ENCODE peak calls at places on chromosomes 16 and 17, in eight cellular contexts. S is lung; Z is stomach; Y is CD8-positive, alpha-beta T cell; L is PC-3; H is fibroblast of lung; F is right cardiac atrium; M is Panc1. W is an unnamed sample.

GRCh38 chr16:85640254-85640558 is 27.1 kb downstream of the GSE1 start:
- DNase-seq in S (no peak), Z (no peak), Y (no peak), L (no peak), H (no peak), F (no peak), M (no peak), W (no peak)

GRCh38 chr17:30345089-30345433 is 11.2 kb upstream of the TMIGD1 start:
- DNase-seq in S (no peak), Z (no peak), Y (no peak), L (no peak), H (no peak), F (no peak), M (no peak), W (no peak)

GRCh38 chr16:29857133-29857760 is 5.8 kb downstream of the CDIPT start:
- DNase-seq in S (no peak), Z (no peak), Y (no peak), L (no peak), H (peak; percentile 73), F (no peak), M (no peak), W (no peak)

GRCh38 chr17:55778389-55779118 is 27.7 kb downstream of the PCTP start:
- DNase-seq in S (no peak), Z (no peak), Y (no peak), L (no peak), H (no peak), F (no peak), M (no peak), W (no peak)

GRCh38 chr16:8679156-8679555 is 4.7 kb downstream of the ABAT start:
- DNase-seq in S (no peak), Z (no peak), Y (no peak), L (peak; percentile 41), H (no peak), F (no peak), M (no peak), W (no peak)

GRCh38 chr17:31313982-31314787 is at the start of gene EVI2B:
- DNase-seq in S (no peak), Z (no peak), Y (no peak), L (peak; percentile 82), H (peak; percentile 46), F (no peak), M (no peak), W (no peak)

GRCh38 chr17:17468217-17469010 is 8.4 kb upstream of the MED9 start:
- DNase-seq in S (no peak), Z (no peak), Y (no peak), L (no peak), H (no peak), F (no peak), M (no peak), W (no peak)

GRCh38 chr16:30183961-30184429 is 593 bp downstream of the CORO1A start:
- DNase-seq in S (peak; percentile 57), Z (peak; percentile 53), Y (peak; percentile 59), L (no peak), H (no peak), F (peak; percentile 64), M (no peak), W (no peak)

GRCh38 chr17:77674358-77674757 is 284.1 kb upstream of the TNRC6C start:
- DNase-seq in S (no peak), Z (no peak), Y (no peak), L (no peak), H (no peak), F (no peak), M (no peak), W (no peak)

GRCh38 chr16:80176114-80176513 is 364.7 kb upstream of the DYNLRB2 start:
- DNase-seq in S (no peak), Z (no peak), Y (no peak), L (no peak), H (no peak), F (no peak), M (no peak), W (no peak)

GRCh38 chr17:45841883-45842525 is 2.7 kb upstream of the SPPL2C start:
- DNase-seq in S (no peak), Z (no peak), Y (no peak), L (peak; percentile 39), H (peak; percentile 11), F (no peak), M (no peak), W (no peak)

GRCh38 chr17:17122781-17123483 is 80.7 kb downstream of the MPRIP start:
- DNase-seq in S (no peak), Z (no peak), Y (no peak), L (no peak), H (no peak), F (no peak), M (no peak), W (no peak)

GRCh38 chr17:27446569-27447301 is 9.5 kb upstream of the KSR1 start:
- DNase-seq in S (no peak), Z (no peak), Y (no peak), L (peak; percentile 84), H (peak; percentile 98), F (no peak), M (no peak), W (peak; percentile 98)

GRCh38 chr17:39687546-39688474 is at the start of gene PGAP3:
- DNase-seq in S (peak; percentile 85), Z (peak; percentile 89), Y (peak; percentile 54), L (peak; percentile 85), H (peak; percentile 89), F (peak; percentile 94), M (peak; percentile 50), W (peak; percentile 89)

GRCh38 chr16:84087461-84088151 is 29.1 kb downstream of the MBTPS1 start:
- DNase-seq in S (no peak), Z (no peak), Y (no peak), L (no peak), H (peak; percentile 17), F (no peak), M (no peak), W (no peak)

GRCh38 chr16:48500981-48501380 is 109.0 kb downstream of the N4BP1 start:
- DNase-seq in S (no peak), Z (no peak), Y (no peak), L (no peak), H (no peak), F (no peak), M (no peak), W (no peak)

DNA sequence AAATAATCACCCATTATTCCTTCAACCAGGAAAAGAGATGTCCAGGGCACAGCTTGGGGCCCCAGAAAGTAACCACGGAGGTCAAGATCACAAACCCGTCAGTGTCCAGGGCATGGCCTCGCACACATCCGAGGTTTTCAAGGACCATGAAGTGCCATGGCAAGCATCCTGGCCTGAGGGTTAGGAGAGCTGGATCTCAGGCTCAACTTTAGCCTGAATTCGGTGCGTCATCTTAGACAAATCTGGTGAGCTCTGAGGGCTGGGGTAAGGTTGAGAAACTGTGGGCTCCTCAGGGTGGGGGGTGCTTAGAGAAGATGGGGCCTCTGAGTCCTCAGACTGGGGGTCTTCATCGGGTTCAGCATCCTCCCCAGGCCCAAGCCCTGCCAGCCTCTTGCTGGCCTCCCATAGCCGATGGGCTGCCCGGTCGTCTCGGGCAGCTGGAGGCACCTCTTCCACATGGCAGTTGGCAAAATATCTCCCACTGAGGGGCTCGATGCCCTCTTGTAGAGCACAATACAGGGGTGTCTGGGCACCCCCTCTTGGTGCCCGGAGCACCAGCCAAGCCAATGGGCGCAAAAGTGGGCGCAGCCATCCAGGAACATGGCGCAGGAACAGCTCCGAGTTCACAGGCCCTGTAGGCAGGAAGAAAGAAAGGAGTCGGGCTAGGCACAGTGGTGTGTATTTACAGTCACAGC is 875 bp upstream of the FLOT2 start:
- DNase-seq in S (no peak), Z (no peak), Y (no peak), L (no peak), H (no peak), F (no peak), M (no peak), W (no peak)
- H3K4me3 ChIP-seq in S (no peak overlapping the region), Z (peak overlapping the region; percentile 90), Y (peak overlapping the region; percentile 81), L (peak overlapping the region; percentile 83), H (peak overlapping the region; percentile 97), F (no peak overlapping the region), M (peak overlapping the region; percentile 89), W (no peak overlapping the region)

DNA sequence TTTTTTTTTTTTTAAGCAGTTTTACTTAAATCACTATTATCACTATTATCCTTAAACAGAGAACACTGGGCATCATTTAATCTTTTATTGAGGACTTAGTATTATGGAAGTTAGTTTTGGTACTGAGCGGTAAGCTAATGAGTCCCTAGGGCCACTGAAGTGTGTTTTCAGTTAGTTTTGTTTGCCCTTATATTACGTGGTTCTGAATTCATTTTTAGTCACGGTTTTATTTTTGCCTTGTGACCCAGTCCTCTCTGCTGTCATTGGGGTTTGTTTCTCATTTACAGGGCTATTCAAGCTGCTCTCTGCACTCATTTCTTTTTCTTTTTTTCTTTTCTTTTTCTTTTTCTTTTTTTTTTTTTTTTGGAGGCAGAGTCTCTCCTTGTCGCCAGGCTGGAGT is 17.3 kb downstream of the RABEP1 start:
- DNase-seq in S (no peak), Z (no peak), Y (no peak), L (no peak), H (no peak), F (no peak), M (no peak), W (no peak)
- H3K27ac ChIP-seq in S (no peak overlapping the region), Z (no peak overlapping the region), Y (no peak overlapping the region), L (no peak overlapping the region), H (no peak overlapping the region), F (no peak overlapping the region), M (no peak overlapping the region), W (no peak overlapping the region)

GRCh38 chr17:50953831-50954601 is 87.9 kb upstream of the TOB1 start:
- DNase-seq in S (no peak), Z (no peak), Y (no peak), L (no peak), H (peak; percentile 83), F (peak; percentile 79), M (no peak), W (no peak)

GRCh38 chr17:50955667-50956120 is 89.5 kb upstream of the TOB1 start:
- DNase-seq in S (peak; percentile 16), Z (no peak), Y (no peak), L (no peak), H (no peak), F (peak; percentile 44), M (no peak), W (no peak)

GRCh38 chr17:50953518-50953830 is 87.3 kb upstream of the TOB1 start:
- DNase-seq in S (no peak), Z (no peak), Y (no peak), L (no peak), H (no peak), F (no peak), M (no peak), W (no peak)

GRCh38 chr17:50955160-50955559 is 89.0 kb upstream of the TOB1 start:
- DNase-seq in S (peak; percentile 27), Z (no peak), Y (no peak), L (no peak), H (no peak), F (peak; percentile 52), M (no peak), W (no peak)

GRCh38 chr17:50954641-50955121 is 88.5 kb upstream of the TOB1 start:
- DNase-seq in S (no peak), Z (no peak), Y (no peak), L (no peak), H (no peak), F (peak; percentile 53), M (no peak), W (no peak)
- H3K4me1 ChIP-seq in S (no peaks in the 10 kb centered on the region), Z (peaks cover 51% of the 10 kb centered on the region), Y (peaks cover 4% of the 10 kb centered on the region), L (peaks cover 25% of the 10 kb centered on the region), H (peaks cover 27% of the 10 kb centered on the region), F (peaks cover 7% of the 10 kb centered on the region), M (peaks cover 27% of the 10 kb centered on the region), W (peaks cover 31% of the 10 kb centered on the region)

DNA sequence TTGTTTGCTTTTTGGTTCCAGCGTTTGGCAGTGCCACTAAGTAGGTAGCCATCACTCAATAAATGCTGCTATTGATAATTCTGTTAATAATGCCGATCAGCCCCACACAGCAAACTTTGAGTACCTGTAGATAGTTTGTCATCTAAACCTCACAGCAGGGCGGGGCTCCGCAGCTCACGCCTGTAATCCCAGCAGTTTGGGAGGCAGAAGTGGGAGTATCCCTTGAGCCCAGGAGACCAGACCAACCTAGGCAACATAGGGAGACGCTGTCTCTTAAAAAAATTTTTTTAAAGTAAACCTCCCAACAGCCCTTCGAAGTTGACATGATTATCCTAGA is 1.6 kb downstream of the BFAR start:
- DNase-seq in S (no peak), Z (no peak), Y (no peak), L (no peak), H (no peak), F (no peak), M (no peak), W (no peak)
- H3K4me3 ChIP-seq in S (no peak overlapping the region), Z (no peak overlapping the region), Y (peak overlapping the region; percentile 95), L (peak overlapping the region; percentile 80), H (peak overlapping the region; percentile 98), F (peak overlapping the region; percentile 85), M (peak overlapping the region; percentile 99), W (peak overlapping the region; percentile 78)

W was measured in cardiac muscle cell.